ENCODE peak calls at places on chromosomes 1 and 21, in six cellular contexts. K is breast epithelium, G is hepatocyte, T is astrocyte of the spinal cord, Z is esophagus muscularis mucosa, P is brain microvascular endothelial cell. I is an unnamed sample.

GRCh38 chr1:43564617-43565348 is 34.1 kb downstream of the PTPRF start:
- DNase-seq in K (no peak), G (no peak), T (no peak), Z (no peak), P (no peak), I (no peak)

GRCh38 chr21:46660505-46660904 is 25.0 kb downstream of the PRMT2 start:
- DNase-seq in K (no peak), G (no peak), T (no peak), Z (no peak), P (no peak), I (no peak)

GRCh38 chr1:15152318-15153183 is 996 bp upstream of the TMEM51 start:
- DNase-seq in K (peak), G (peak), T (peak), Z (peak), P (peak), I (peak)

GRCh38 chr21:39519835-39520234 is 68.1 kb downstream of the SH3BGR start:
- DNase-seq in K (no peak), G (no peak), T (no peak), Z (no peak), P (no peak), I (no peak)

GRCh38 chr1:186617860-186618780 is 62.1 kb downstream of the PTGS2 start:
- DNase-seq in K (no peak), G (no peak), T (peak), Z (no peak), P (no peak), I (peak)

GRCh38 chr1:101290922-101291561 is 54.2 kb downstream of the S1PR1 start:
- DNase-seq in K (no peak), G (no peak), T (no peak), Z (no peak), P (no peak), I (no peak)

GRCh38 chr21:34836933-34837505 is 168.2 kb downstream of the CLIC6 start:
- DNase-seq in K (no peak), G (no peak), T (no peak), Z (no peak), P (no peak), I (no peak)

GRCh38 chr1:183272390-183272801 is 86.3 kb downstream of the LAMC2 start:
- DNase-seq in K (no peak), G (no peak), T (peak), Z (no peak), P (peak), I (no peak)

GRCh38 chr1:46533179-46533864 is 18.1 kb downstream of the KNCN start:
- DNase-seq in K (no peak), G (peak), T (no peak), Z (no peak), P (no peak), I (peak)

GRCh38 chr1:94270801-94271203 is 33.4 kb upstream of the ARHGAP29 start:
- DNase-seq in K (no peak), G (no peak), T (peak), Z (no peak), P (peak), I (no peak)

GRCh38 chr1:160739098-160739511 is at the start of gene SLAMF7:
- DNase-seq in K (no peak), G (no peak), T (no peak), Z (no peak), P (no peak), I (no peak)

GRCh38 chr1:229420765-229421164 is 13.1 kb downstream of the ACTA1 start:
- DNase-seq in K (no peak), G (no peak), T (no peak), Z (no peak), P (no peak), I (no peak)

GRCh38 chr21:35014302-35015044 is 34.6 kb downstream of the RUNX1 start:
- DNase-seq in K (no peak), G (no peak), T (no peak), Z (no peak), P (no peak), I (no peak)

GRCh38 chr1:89312572-89312971 is 39.9 kb upstream of the GBP5 start:
- DNase-seq in K (no peak), G (no peak), T (no peak), Z (no peak), P (no peak), I (no peak)

GRCh38 chr1:226223157-226223785 is at the start of gene MIXL1:
- DNase-seq in K (no peak), G (peak), T (no peak), Z (no peak), P (no peak), I (no peak)

GRCh38 chr1:216500273-216500967 is 77.2 kb upstream of the USH2A start:
- DNase-seq in K (no peak), G (no peak), T (no peak), Z (no peak), P (no peak), I (no peak)

GRCh38 chr1:108816049-108816882 is 40.6 kb downstream of the AKNAD1 start:
- DNase-seq in K (peak), G (peak), T (peak), Z (no peak), P (peak), I (peak)

GRCh38 chr1:183757061-183757460 is 47.9 kb upstream of the RGL1 start:
- DNase-seq in K (no peak), G (no peak), T (peak), Z (no peak), P (peak), I (no peak)

GRCh38 chr21:14523234-14523633 is 22.9 kb downstream of the SAMSN1 start:
- DNase-seq in K (no peak), G (no peak), T (no peak), Z (no peak), P (no peak), I (no peak)

DNA sequence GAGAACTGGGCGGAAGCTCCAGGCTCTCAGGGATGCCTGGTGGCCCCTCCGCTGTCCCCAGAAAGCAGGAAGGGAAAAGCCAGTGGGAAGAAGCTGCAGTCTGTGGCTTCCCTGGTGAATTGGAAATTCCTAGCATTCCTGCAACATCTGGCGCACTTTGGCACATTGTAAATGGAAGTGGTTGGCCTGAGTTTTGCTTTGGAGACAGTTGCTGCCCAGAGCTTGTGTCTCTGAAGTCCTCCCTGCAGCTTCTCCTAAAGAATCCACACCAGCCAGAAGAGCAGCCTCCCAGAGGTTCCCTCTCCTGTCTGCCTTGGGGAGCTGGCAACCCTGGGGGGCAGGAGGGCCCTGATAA is 48.2 kb downstream of the ARHGEF10L start:
- DNase-seq in K (no peak), G (peak), T (peak), Z (no peak), P (peak), I (no peak)
- TF ChIP-seq CTCF in K (no peak), G (no peak), T (no peak), Z (no peak), P (no peak), I (no peak)

GRCh38 chr1:109914587-109915240 is 4.1 kb downstream of the CSF1 start:
- DNase-seq in K (no peak), G (no peak), T (peak), Z (no peak), P (no peak), I (no peak)
- H3K4me3 ChIP-seq in K (no peak), G (no peak), T (no peak), Z (peak), P (no peak), I (peak)

GRCh38 chr1:167542109-167543032 is 11.2 kb downstream of the CREG1 start:
- DNase-seq in K (no peak), G (no peak), T (no peak), Z (no peak), P (no peak), I (no peak)

GRCh38 chr1:167533851-167534300 is 15.5 kb upstream of the CD247 start:
- DNase-seq in K (peak), G (peak), T (peak), Z (no peak), P (peak), I (peak)

GRCh38 chr1:167541610-167542009 is 12.0 kb downstream of the CREG1 start:
- DNase-seq in K (no peak), G (no peak), T (no peak), Z (no peak), P (no peak), I (no peak)

GRCh38 chr1:167541013-167541412 is 12.5 kb downstream of the CREG1 start:
- DNase-seq in K (no peak), G (no peak), T (no peak), Z (no peak), P (no peak), I (no peak)

DNA sequence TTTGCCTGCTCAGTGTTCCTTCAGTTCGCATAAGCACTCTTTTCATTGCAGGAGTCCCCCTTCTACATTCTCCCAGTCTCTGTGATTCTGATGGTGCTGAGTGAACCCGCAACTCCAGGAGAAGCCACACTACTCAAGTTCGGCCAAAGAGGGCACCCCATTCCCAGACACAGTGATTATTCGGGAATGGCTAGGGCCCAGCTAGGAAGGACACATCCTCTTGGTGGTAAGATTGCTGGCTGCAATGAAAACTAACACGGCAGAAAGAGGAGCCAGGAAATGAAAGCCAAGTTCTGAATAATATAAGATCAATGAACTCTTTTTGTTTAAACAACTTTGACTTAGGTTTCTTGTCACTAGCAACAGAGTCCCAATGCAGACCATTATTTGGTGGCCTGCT is 14.9 kb downstream of the CREG1 start:
- DNase-seq in K (no peak), G (no peak), T (no peak), Z (no peak), P (no peak), I (no peak)
- TF ChIP-seq CTCF in K (no peak), G (no peak), T (no peak), Z (no peak), P (peak), I (no peak)

GRCh38 chr1:211605613-211606326 is 26.8 kb upstream of the SLC30A1 start:
- DNase-seq in K (no peak), G (no peak), T (no peak), Z (no peak), P (no peak), I (no peak)
- H3K4me3 ChIP-seq in K (peak), G (no peak), T (no peak), Z (peak), P (no peak), I (peak)

GRCh38 chr1:119327066-119327435 is 41.5 kb upstream of the HAO2 start:
- DNase-seq in K (no peak), G (no peak), T (no peak), Z (no peak), P (no peak), I (no peak)

GRCh38 chr1:119330062-119330939 is 38.3 kb upstream of the HAO2 start:
- DNase-seq in K (no peak), G (peak), T (peak), Z (no peak), P (peak), I (no peak)

GRCh38 chr1:119329521-119329920 is 39.1 kb upstream of the HAO2 start:
- DNase-seq in K (no peak), G (no peak), T (no peak), Z (no peak), P (no peak), I (no peak)

GRCh38 chr1:119326251-119326650 is 42.3 kb upstream of the HAO2 start:
- DNase-seq in K (no peak), G (no peak), T (no peak), Z (no peak), P (no peak), I (no peak)

DNA sequence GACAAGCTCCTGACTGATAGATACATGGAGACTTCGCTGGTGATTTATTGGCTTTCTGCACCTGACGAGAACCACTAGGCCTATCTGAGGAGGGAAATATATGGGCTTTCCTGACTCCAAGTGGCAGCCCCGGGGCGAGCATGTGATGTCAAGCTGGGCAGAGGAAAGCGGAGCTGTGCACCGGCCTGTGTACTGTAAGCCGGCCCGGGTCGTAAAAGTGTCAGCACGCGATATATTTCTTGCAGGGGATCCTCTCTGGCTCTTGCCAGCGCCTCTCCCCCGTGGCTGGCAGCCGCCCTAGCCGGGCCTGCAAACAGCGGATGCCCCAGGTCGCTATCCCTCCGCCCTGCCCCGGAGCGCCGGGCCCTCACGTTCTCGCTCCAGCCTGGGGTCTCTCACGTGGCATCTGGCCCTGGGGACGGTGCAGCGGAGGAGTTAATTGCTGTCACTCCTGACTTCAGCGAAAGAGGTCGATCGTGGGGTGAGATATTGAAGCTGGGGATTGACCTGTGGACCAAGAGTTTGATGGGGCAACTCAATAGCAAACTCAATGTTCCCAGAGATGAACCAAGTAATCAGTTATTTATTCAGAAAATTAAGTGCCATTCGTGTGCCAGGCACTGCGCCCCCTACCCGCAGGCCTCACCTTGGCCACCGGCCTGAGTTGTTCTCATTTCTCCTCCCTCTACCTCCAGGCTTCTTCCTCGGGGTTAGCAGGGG is 41.0 kb upstream of the HAO2 start:
- DNase-seq in K (no peak), G (peak), T (peak), Z (no peak), P (no peak), I (no peak)
- TF ChIP-seq CTCF in K (no peak), G (peak), T (peak), Z (no peak), P (peak), I (no peak)

GRCh38 chr1:2583871-2584341 is 2.7 kb upstream of the PRXL2B start:
- DNase-seq in K (no peak), G (peak), T (no peak), Z (no peak), P (no peak), I (no peak)
- H3K4me3 ChIP-seq in K (no peak), G (no peak), T (no peak), Z (no peak), P (no peak), I (no peak)

DNA sequence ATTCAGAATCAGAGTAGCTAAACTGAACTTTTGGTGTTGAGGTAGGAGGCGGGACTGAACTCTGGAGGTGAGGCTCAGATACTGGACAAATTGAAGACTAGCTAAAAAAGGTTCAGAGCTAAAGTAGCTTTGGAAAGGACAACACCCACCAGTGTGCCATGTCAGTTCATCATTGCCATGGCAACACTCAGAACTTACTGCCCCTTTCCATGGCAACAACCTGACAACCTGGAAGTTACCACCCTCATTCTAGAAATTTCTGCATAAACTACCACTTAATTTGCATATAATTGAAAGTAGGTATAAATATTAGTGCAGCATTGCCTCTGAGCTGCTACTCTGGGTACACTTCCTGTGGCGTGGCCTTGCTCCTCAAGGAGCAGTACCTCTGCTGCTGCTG is 30.3 kb upstream of the POGK start:
- DNase-seq in K (no peak), G (no peak), T (no peak), Z (peak), P (no peak), I (no peak)
- TF ChIP-seq CTCF in K (no peak), G (no peak), T (no peak), Z (no peak), P (no peak), I (no peak)

DNA sequence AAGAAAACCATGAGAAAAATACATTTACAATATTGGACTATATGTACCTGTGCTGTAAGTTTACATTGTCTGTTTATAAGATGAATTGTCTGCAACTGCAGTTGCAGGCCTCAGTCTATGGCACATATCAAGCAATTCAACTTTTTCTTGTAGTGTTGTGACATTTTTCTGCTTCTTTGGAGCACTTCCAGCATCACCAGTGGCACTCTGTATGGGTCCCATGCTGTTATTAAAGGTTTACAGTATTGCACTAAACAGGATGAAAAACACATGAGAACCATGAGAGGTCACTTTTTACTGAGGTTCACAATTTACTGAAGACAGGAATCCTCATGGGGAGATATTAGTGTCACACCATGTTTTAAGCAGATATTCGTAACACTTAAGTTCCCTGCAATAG is 118.6 kb downstream of the GRIK1 start:
- DNase-seq in K (no peak), G (no peak), T (no peak), Z (no peak), P (no peak), I (no peak)
- H3K4me3 ChIP-seq in K (no peak), G (no peak), T (no peak), Z (no peak), P (no peak), I (no peak)

DNA sequence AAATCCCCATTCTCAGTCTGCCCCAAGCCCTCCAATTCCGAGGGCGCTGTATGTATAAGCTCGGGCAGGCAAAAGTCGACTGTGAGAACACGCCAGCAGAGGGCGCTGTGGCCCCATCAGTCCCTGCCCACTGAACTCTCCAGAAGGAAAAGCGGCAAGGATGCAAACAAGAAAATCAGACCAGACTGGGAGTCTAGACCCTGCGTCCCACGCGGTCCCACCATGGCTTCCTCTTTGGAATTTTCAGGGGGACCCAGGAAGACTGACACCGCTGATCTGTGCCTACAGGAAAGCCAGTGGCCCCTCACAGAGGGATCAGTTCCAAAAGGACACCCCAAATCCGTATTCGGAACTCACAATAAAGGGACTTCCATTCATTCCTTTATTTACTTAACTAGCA is 19.5 kb downstream of the TEX35 start:
- DNase-seq in K (peak), G (peak), T (peak), Z (no peak), P (peak), I (peak)
- TF ChIP-seq CTCF in K (peak), G (peak), T (peak), Z (peak), P (peak), I (peak)